ENCODE peak calls at places on chromosomes 7 and 10, in six cellular contexts. One of them, this sample, is unnamed.

GRCh38 chr10:71284544-71285179 is 34.4 kb upstream of the SLC29A3 start:
- DNase-seq in gastrocnemius medialis: no peak
- DNase-seq in neural progenitor cell: no peak
- DNase-seq in psoas muscle: no peak
- DNase-seq in ovary: no peak
- DNase-seq in OCI-LY7: no peak
- DNase-seq in this sample: no peak

GRCh38 chr7:142939226-142939910 is at the start of gene LLCFC1:
- DNase-seq in gastrocnemius medialis: no peak
- DNase-seq in neural progenitor cell: peak; percentile 59
- DNase-seq in psoas muscle: no peak
- DNase-seq in ovary: no peak
- DNase-seq in OCI-LY7: peak; percentile 29
- DNase-seq in this sample: no peak

GRCh38 chr10:575312-576129 is 113.9 kb downstream of the DIP2C start:
- DNase-seq in gastrocnemius medialis: no peak
- DNase-seq in neural progenitor cell: no peak
- DNase-seq in psoas muscle: no peak
- DNase-seq in ovary: no peak
- DNase-seq in OCI-LY7: no peak
- DNase-seq in this sample: no peak

GRCh38 chr7:15280078-15280734 is 281.6 kb downstream of the AGMO start:
- DNase-seq in gastrocnemius medialis: no peak
- DNase-seq in neural progenitor cell: no peak
- DNase-seq in psoas muscle: no peak
- DNase-seq in ovary: no peak
- DNase-seq in OCI-LY7: no peak
- DNase-seq in this sample: no peak

GRCh38 chr10:93363891-93364648 is 118.1 kb downstream of the MYOF start:
- DNase-seq in gastrocnemius medialis: peak; percentile 40
- DNase-seq in neural progenitor cell: no peak
- DNase-seq in psoas muscle: peak; percentile 46
- DNase-seq in ovary: peak; percentile 36
- DNase-seq in OCI-LY7: no peak
- DNase-seq in this sample: peak; percentile 74

GRCh38 chr10:73648975-73649829 is 6.6 kb downstream of the SYNPO2L start:
- DNase-seq in gastrocnemius medialis: no peak
- DNase-seq in neural progenitor cell: no peak
- DNase-seq in psoas muscle: no peak
- DNase-seq in ovary: no peak
- DNase-seq in OCI-LY7: no peak
- DNase-seq in this sample: no peak

GRCh38 chr10:49109669-49110335 is 5.5 kb downstream of the VSTM4 start:
- DNase-seq in gastrocnemius medialis: peak; percentile 47
- DNase-seq in neural progenitor cell: no peak
- DNase-seq in psoas muscle: peak; percentile 64
- DNase-seq in ovary: peak; percentile 81
- DNase-seq in OCI-LY7: no peak
- DNase-seq in this sample: peak; percentile 64

GRCh38 chr10:27464993-27465392 is 39.1 kb upstream of the RAB18 start:
- DNase-seq in gastrocnemius medialis: no peak
- DNase-seq in neural progenitor cell: no peak
- DNase-seq in psoas muscle: no peak
- DNase-seq in ovary: no peak
- DNase-seq in OCI-LY7: peak; percentile 13
- DNase-seq in this sample: no peak

GRCh38 chr10:127142141-127142540 is 54.2 kb downstream of the INSYN2A start:
- DNase-seq in gastrocnemius medialis: no peak
- DNase-seq in neural progenitor cell: no peak
- DNase-seq in psoas muscle: no peak
- DNase-seq in ovary: no peak
- DNase-seq in OCI-LY7: no peak
- DNase-seq in this sample: no peak

GRCh38 chr10:103889121-103889720 is 28.8 kb downstream of the STN1 start:
- DNase-seq in gastrocnemius medialis: no peak
- DNase-seq in neural progenitor cell: no peak
- DNase-seq in psoas muscle: no peak
- DNase-seq in ovary: no peak
- DNase-seq in OCI-LY7: no peak
- DNase-seq in this sample: no peak

GRCh38 chr7:77421273-77421672 is 5.1 kb upstream of the GSAP start:
- DNase-seq in gastrocnemius medialis: no peak
- DNase-seq in neural progenitor cell: no peak
- DNase-seq in psoas muscle: no peak
- DNase-seq in ovary: no peak
- DNase-seq in OCI-LY7: no peak
- DNase-seq in this sample: no peak

GRCh38 chr7:116859323-116859722 is 3.1 kb upstream of the CAPZA2 start:
- DNase-seq in gastrocnemius medialis: no peak
- DNase-seq in neural progenitor cell: no peak
- DNase-seq in psoas muscle: no peak
- DNase-seq in ovary: no peak
- DNase-seq in OCI-LY7: no peak
- DNase-seq in this sample: no peak

GRCh38 chr10:63522129-63522687 is 1.0 kb downstream of the REEP3 start:
- DNase-seq in gastrocnemius medialis: no peak
- DNase-seq in neural progenitor cell: no peak
- DNase-seq in psoas muscle: no peak
- DNase-seq in ovary: no peak
- DNase-seq in OCI-LY7: peak; percentile 44
- DNase-seq in this sample: no peak

GRCh38 chr7:150368098-150368883 is at the start of gene REPIN1:
- DNase-seq in gastrocnemius medialis: peak; percentile 94
- DNase-seq in neural progenitor cell: peak; percentile 95
- DNase-seq in psoas muscle: peak; percentile 96
- DNase-seq in ovary: peak; percentile 93
- DNase-seq in OCI-LY7: peak; percentile 80
- DNase-seq in this sample: peak; percentile 94

GRCh38 chr7:32030904-32031692 is 39.1 kb downstream of the PDE1C start:
- DNase-seq in gastrocnemius medialis: no peak
- DNase-seq in neural progenitor cell: no peak
- DNase-seq in psoas muscle: no peak
- DNase-seq in ovary: no peak
- DNase-seq in OCI-LY7: no peak
- DNase-seq in this sample: no peak

GRCh38 chr7:40836218-40836617 is 701.4 kb downstream of the SUGCT start:
- DNase-seq in gastrocnemius medialis: no peak
- DNase-seq in neural progenitor cell: no peak
- DNase-seq in psoas muscle: no peak
- DNase-seq in ovary: no peak
- DNase-seq in OCI-LY7: peak; percentile 78
- DNase-seq in this sample: no peak

GRCh38 chr7:114922652-114923402 is 933 bp downstream of the MDFIC start:
- DNase-seq in gastrocnemius medialis: peak; percentile 22
- DNase-seq in neural progenitor cell: peak; percentile 45
- DNase-seq in psoas muscle: peak; percentile 26
- DNase-seq in ovary: peak; percentile 59
- DNase-seq in OCI-LY7: no peak
- DNase-seq in this sample: peak; percentile 71

GRCh38 chr7:98202367-98203195 is 8.7 kb upstream of the BHLHA15 start:
- DNase-seq in gastrocnemius medialis: no peak
- DNase-seq in neural progenitor cell: no peak
- DNase-seq in psoas muscle: no peak
- DNase-seq in ovary: no peak
- DNase-seq in OCI-LY7: peak; percentile 96
- DNase-seq in this sample: no peak

GRCh38 chr10:11335167-11335652 is 276.2 kb downstream of the USP6NL start:
- DNase-seq in gastrocnemius medialis: no peak
- DNase-seq in neural progenitor cell: no peak
- DNase-seq in psoas muscle: no peak
- DNase-seq in ovary: peak; percentile 69
- DNase-seq in OCI-LY7: no peak
- DNase-seq in this sample: peak; percentile 57

GRCh38 chr7:2774280-2774679 is 69.8 kb downstream of the GNA12 start:
- DNase-seq in gastrocnemius medialis: no peak
- DNase-seq in neural progenitor cell: no peak
- DNase-seq in psoas muscle: no peak
- DNase-seq in ovary: no peak
- DNase-seq in OCI-LY7: no peak
- DNase-seq in this sample: no peak

GRCh38 chr10:73083234-73083633 is 13.4 kb downstream of the P4HA1 start:
- DNase-seq in gastrocnemius medialis: no peak
- DNase-seq in neural progenitor cell: no peak
- DNase-seq in psoas muscle: no peak
- DNase-seq in ovary: no peak
- DNase-seq in OCI-LY7: no peak
- DNase-seq in this sample: no peak

GRCh38 chr7:99504281-99504602 is 220 bp upstream of the ZKSCAN5 start:
- DNase-seq in gastrocnemius medialis: no peak
- DNase-seq in neural progenitor cell: peak; percentile 99
- DNase-seq in psoas muscle: no peak
- DNase-seq in ovary: no peak
- DNase-seq in OCI-LY7: no peak
- DNase-seq in this sample: no peak

GRCh38 chr10:132404911-132405462 is 8.0 kb downstream of the PWWP2B start:
- DNase-seq in gastrocnemius medialis: no peak
- DNase-seq in neural progenitor cell: peak; percentile 51
- DNase-seq in psoas muscle: no peak
- DNase-seq in ovary: no peak
- DNase-seq in OCI-LY7: no peak
- DNase-seq in this sample: no peak

GRCh38 chr7:157885140-157885539 is 548.3 kb downstream of the DNAJB6 start:
- DNase-seq in gastrocnemius medialis: no peak
- DNase-seq in neural progenitor cell: no peak
- DNase-seq in psoas muscle: no peak
- DNase-seq in ovary: no peak
- DNase-seq in OCI-LY7: no peak
- DNase-seq in this sample: no peak

GRCh38 chr7:157888579-157888978 is 551.8 kb downstream of the DNAJB6 start:
- DNase-seq in gastrocnemius medialis: no peak
- DNase-seq in neural progenitor cell: no peak
- DNase-seq in psoas muscle: no peak
- DNase-seq in ovary: no peak
- DNase-seq in OCI-LY7: no peak
- DNase-seq in this sample: no peak

GRCh38 chr7:157886711-157887110 is 549.9 kb downstream of the DNAJB6 start:
- DNase-seq in gastrocnemius medialis: no peak
- DNase-seq in neural progenitor cell: no peak
- DNase-seq in psoas muscle: no peak
- DNase-seq in ovary: no peak
- DNase-seq in OCI-LY7: no peak
- DNase-seq in this sample: no peak

GRCh38 chr7:157886261-157886660 is 549.5 kb downstream of the DNAJB6 start:
- DNase-seq in gastrocnemius medialis: no peak
- DNase-seq in neural progenitor cell: no peak
- DNase-seq in psoas muscle: no peak
- DNase-seq in ovary: no peak
- DNase-seq in OCI-LY7: no peak
- DNase-seq in this sample: no peak

GRCh38 chr7:157887400-157887799 is 550.6 kb downstream of the DNAJB6 start:
- DNase-seq in gastrocnemius medialis: no peak
- DNase-seq in neural progenitor cell: no peak
- DNase-seq in psoas muscle: no peak
- DNase-seq in ovary: no peak
- DNase-seq in OCI-LY7: no peak
- DNase-seq in this sample: no peak
- H3K9me3 ChIP-seq in gastrocnemius medialis: no peaks in the 10 kb centered on the region
- H3K9me3 ChIP-seq in neural progenitor cell: no peaks in the 10 kb centered on the region
- H3K9me3 ChIP-seq in psoas muscle: no peaks in the 10 kb centered on the region
- H3K9me3 ChIP-seq in ovary: no peaks in the 10 kb centered on the region
- H3K9me3 ChIP-seq in OCI-LY7: peaks cover 16% of the 10 kb centered on the region
- H3K9me3 ChIP-seq in this sample: no peaks in the 10 kb centered on the region

DNA sequence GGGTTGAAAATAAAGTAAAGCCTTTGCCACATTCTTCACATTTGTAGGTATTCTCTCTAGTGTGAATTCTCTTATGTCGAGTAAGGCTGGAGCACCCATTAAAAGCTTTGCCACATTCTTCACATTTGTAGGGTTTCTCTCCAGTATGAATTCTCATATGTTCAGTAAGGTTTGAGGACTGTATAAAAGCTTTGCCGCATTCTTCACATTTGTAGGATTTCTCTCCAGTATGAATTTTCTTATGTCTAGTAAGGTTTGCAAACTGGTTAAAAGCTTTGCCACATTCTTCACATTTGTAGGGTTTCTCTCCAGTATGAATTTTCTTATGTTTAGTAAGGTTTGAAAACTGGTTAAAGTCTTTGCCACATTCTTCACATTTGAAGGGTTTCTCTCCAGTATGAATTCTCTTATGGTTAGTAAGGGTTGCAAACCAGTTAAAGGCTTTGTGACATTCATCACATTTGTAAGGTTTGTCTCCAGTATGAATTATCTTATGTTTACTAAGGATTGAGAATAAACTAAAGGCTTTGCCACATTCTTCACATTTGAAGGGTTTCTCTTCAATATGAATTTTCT is 41.4 kb downstream of the ZNF680 start:
- DNase-seq in gastrocnemius medialis: no peak
- DNase-seq in neural progenitor cell: no peak
- DNase-seq in psoas muscle: no peak
- DNase-seq in ovary: no peak
- DNase-seq in OCI-LY7: no peak
- DNase-seq in this sample: no peak
- H3K9me3 ChIP-seq in gastrocnemius medialis: peaks cover 9% of the 10 kb centered on the region
- H3K9me3 ChIP-seq in neural progenitor cell: peaks cover 58% of the 10 kb centered on the region
- H3K9me3 ChIP-seq in psoas muscle: peaks cover 99% of the 10 kb centered on the region
- H3K9me3 ChIP-seq in ovary: no peaks in the 10 kb centered on the region
- H3K9me3 ChIP-seq in OCI-LY7: peaks cover 93% of the 10 kb centered on the region
- H3K9me3 ChIP-seq in this sample: peaks cover 10% of the 10 kb centered on the region

GRCh38 chr7:27099224-27099838 is 3.2 kb downstream of the HOXA2 start:
- DNase-seq in gastrocnemius medialis: no peak
- DNase-seq in neural progenitor cell: no peak
- DNase-seq in psoas muscle: no peak
- DNase-seq in ovary: no peak
- DNase-seq in OCI-LY7: no peak
- DNase-seq in this sample: no peak
- H3K9me3 ChIP-seq in gastrocnemius medialis: no peaks in the 10 kb centered on the region
- H3K9me3 ChIP-seq in neural progenitor cell: no peaks in the 10 kb centered on the region
- H3K9me3 ChIP-seq in psoas muscle: no peaks in the 10 kb centered on the region
- H3K9me3 ChIP-seq in ovary: no peaks in the 10 kb centered on the region
- H3K9me3 ChIP-seq in OCI-LY7: no peaks in the 10 kb centered on the region
- H3K9me3 ChIP-seq in this sample: no peaks in the 10 kb centered on the region

GRCh38 chr10:59694936-59695335 is 14.7 kb downstream of the SLC16A9 start:
- DNase-seq in gastrocnemius medialis: no peak
- DNase-seq in neural progenitor cell: no peak
- DNase-seq in psoas muscle: no peak
- DNase-seq in ovary: no peak
- DNase-seq in OCI-LY7: no peak
- DNase-seq in this sample: no peak

GRCh38 chr10:59688921-59689351 is 20.7 kb downstream of the SLC16A9 start:
- DNase-seq in gastrocnemius medialis: no peak
- DNase-seq in neural progenitor cell: no peak
- DNase-seq in psoas muscle: no peak
- DNase-seq in ovary: no peak
- DNase-seq in OCI-LY7: no peak
- DNase-seq in this sample: no peak

GRCh38 chr10:59687657-59688056 is 22.0 kb downstream of the SLC16A9 start:
- DNase-seq in gastrocnemius medialis: no peak
- DNase-seq in neural progenitor cell: no peak
- DNase-seq in psoas muscle: no peak
- DNase-seq in ovary: no peak
- DNase-seq in OCI-LY7: no peak
- DNase-seq in this sample: no peak

GRCh38 chr10:59692113-59692512 is 17.5 kb downstream of the SLC16A9 start:
- DNase-seq in gastrocnemius medialis: no peak
- DNase-seq in neural progenitor cell: no peak
- DNase-seq in psoas muscle: no peak
- DNase-seq in ovary: no peak
- DNase-seq in OCI-LY7: no peak
- DNase-seq in this sample: no peak
- H3K9me3 ChIP-seq in gastrocnemius medialis: no peaks in the 10 kb centered on the region
- H3K9me3 ChIP-seq in neural progenitor cell: no peaks in the 10 kb centered on the region
- H3K9me3 ChIP-seq in psoas muscle: no peaks in the 10 kb centered on the region
- H3K9me3 ChIP-seq in ovary: no peaks in the 10 kb centered on the region
- H3K9me3 ChIP-seq in OCI-LY7: no peaks in the 10 kb centered on the region
- H3K9me3 ChIP-seq in this sample: no peaks in the 10 kb centered on the region

GRCh38 chr7:55622241-55622835 is 50.0 kb upstream of the VOPP1 start:
- DNase-seq in gastrocnemius medialis: no peak
- DNase-seq in neural progenitor cell: no peak
- DNase-seq in psoas muscle: no peak
- DNase-seq in ovary: no peak
- DNase-seq in OCI-LY7: no peak
- DNase-seq in this sample: no peak
- H3K9me3 ChIP-seq in gastrocnemius medialis: no peaks in the 10 kb centered on the region
- H3K9me3 ChIP-seq in neural progenitor cell: peaks cover 18% of the 10 kb centered on the region
- H3K9me3 ChIP-seq in psoas muscle: no peaks in the 10 kb centered on the region
- H3K9me3 ChIP-seq in ovary: no peaks in the 10 kb centered on the region
- H3K9me3 ChIP-seq in OCI-LY7: peaks cover 7% of the 10 kb centered on the region
- H3K9me3 ChIP-seq in this sample: no peaks in the 10 kb centered on the region

This sample was measured in right atrium auricular region.